ENCODE peak calls at places on chromosomes 16 and 17, in four cellular contexts. D, Q, M and L are unnamed samples.

GRCh38 chr16:64398795-64399194 is 723.1 kb downstream of the CDH11 start:
- DNase-seq in Q (no peak), D (no peak), M (no peak), L (peak)

GRCh38 chr17:46984341-46984740 is 5.3 kb upstream of the RPRML start:
- DNase-seq in Q (no peak), M (no peak), D (no peak), L (no peak)

GRCh38 chr17:60269417-60269816 is 119.6 kb downstream of the CA4 start:
- DNase-seq in M (no peak), D (no peak), Q (no peak), L (no peak)

GRCh38 chr16:89217138-89217387 is 440 bp upstream of the ZNF778 start:
- DNase-seq in M (no peak), D (no peak), Q (no peak), L (no peak)

GRCh38 chr16:85380002-85380395 is 233.1 kb upstream of the GSE1 start:
- DNase-seq in D (no peak), Q (no peak), M (no peak), L (no peak)

GRCh38 chr16:2238396-2239230 is 2.4 kb downstream of the DNASE1L2 start:
- DNase-seq in D (no peak), Q (no peak), M (no peak), L (no peak)

GRCh38 chr17:7559307-7560171 is 989 bp downstream of the TNFSF13 start:
- DNase-seq in Q (no peak), M (no peak), D (no peak), L (no peak)

GRCh38 chr17:47200325-47200663 is 8.9 kb upstream of the MYL4 start:
- DNase-seq in M (no peak), Q (no peak), D (no peak), L (no peak)

GRCh38 chr16:72247821-72248253 is 75.9 kb upstream of the PMFBP1 start:
- DNase-seq in Q (no peak), D (no peak), M (no peak), L (peak)

GRCh38 chr16:19264123-19264673 is 21.3 kb upstream of the CLEC19A start:
- DNase-seq in D (no peak), M (no peak), Q (no peak), L (no peak)

GRCh38 chr16:77888786-77889185 is 100.4 kb downstream of the VAT1L start:
- DNase-seq in Q (no peak), D (no peak), M (no peak), L (peak)

GRCh38 chr16:2292221-2292620 is 24.3 kb upstream of the RNPS1 start:
- DNase-seq in M (no peak), Q (no peak), D (no peak), L (no peak)

GRCh38 chr16:85415196-85415988 is 197.7 kb upstream of the GSE1 start:
- DNase-seq in M (no peak), Q (no peak), D (no peak), L (no peak)

GRCh38 chr17:32739722-32740121 is 137.2 kb downstream of the MYO1D start:
- DNase-seq in Q (no peak), M (no peak), D (no peak), L (no peak)

GRCh38 chr17:8186446-8186786 is 3.6 kb downstream of the BORCS6 start:
- DNase-seq in Q (no peak), D (no peak), M (no peak), L (no peak)

DNA sequence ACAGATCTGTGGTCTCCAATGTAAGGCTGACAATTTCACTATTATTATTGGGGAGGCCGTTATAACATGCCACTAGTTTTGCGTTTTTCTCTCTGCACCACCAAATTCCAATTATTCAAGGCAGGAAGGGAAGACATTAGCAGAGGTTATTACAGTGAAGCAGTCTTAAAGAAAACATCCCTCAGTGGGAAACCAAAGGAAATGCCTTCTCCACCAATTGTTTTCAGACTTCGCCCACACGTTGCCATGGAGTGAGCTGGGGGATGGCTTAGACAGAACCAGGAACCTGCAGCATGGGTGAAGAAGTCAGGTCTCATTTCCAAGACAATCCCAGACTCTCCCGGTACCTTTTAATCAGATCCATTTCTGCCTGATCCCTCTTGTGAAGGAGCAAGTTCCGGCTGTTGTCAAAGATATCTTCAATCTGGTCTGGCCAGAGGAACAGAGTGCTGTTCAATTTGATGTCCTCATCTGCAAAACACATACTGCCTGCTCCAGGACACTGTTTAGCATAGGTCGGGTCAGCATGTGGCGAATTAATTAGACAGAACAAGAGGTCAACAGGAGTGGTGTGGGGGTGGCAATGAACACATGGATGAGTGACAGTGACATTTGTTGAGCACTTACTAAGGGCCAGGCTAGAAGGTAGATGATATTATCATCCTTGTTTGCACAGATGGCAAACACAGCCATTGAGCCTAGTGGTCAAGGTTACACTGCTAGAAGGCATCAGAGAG is 46.4 kb downstream of the DNAH3 start:
- DNase-seq in D (no peak), Q (no peak), M (no peak), L (peak)
- TF ChIP-seq RFX5 in D (no peak), Q (no peak), M (no peak), L (no peak)

DNA sequence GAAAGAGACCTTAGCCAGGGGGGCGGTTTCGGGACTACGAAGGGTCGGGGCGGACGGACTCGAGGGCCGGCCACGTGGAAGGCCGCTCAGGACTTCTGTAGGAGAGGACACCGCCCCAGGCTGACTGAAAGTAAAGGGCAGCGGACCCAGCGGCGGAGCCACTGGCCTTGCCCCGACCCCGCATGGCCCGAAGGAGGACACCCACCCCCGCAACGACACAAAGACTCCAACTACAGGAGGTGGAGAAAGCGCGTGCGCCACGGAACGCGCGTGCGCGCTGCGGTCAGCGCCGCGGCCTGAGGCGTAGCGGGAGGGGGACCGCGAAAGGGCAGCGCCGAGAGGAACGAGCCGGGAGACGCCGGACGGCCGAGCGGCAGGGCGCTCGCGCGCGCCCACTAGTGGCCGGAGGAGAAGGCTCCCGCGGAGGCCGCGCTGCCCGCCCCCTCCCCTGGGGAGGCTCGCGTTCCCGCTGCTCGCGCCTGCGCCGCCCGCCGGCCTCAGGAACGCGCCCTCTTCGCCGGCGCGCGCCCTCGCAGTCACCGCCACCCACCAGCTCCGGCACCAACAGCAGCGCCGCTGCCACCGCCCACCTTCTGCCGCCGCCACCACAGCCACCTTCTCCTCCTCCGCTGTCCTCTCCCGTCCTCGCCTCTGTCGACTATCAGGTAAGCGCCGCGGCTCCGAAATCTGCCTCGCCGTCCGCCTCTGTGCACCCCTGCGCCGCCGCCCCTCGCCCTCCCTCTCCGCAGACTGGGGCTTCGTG is at the start of gene MAPT:
- DNase-seq in M (peak), Q (peak), D (peak), L (peak)
- TF ChIP-seq POLR2A in M (no peak), Q (peak), D (peak), L (no peak)

DNA sequence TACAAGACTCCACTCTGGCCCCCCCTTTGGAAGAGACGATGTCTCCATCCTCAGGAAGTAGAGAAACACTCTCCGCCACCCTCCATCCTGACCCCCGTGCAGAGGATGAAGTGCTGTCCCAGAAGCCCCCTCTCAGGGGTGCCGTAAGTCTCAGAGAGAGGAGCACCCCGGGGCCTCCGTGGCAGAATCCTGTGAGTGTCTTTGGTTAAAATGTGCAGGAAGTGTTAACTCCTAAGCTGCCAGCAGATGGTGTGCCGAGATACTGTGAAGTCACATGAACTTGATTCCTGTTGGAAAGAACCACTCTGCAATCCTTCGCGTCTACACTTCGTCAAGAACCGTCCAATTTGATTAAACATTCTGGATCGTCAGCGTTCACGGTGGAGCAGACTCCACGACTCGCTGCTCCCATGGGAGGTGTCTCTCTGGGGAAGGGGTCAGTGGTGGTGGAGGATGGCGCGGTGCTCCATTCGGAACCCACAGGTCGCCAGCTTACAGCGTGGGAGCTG is 5.6 kb downstream of the BANP start:
- DNase-seq in D (peak), M (peak), Q (peak), L (peak)
- TF ChIP-seq MAZ in D (no peak), M (no peak), Q (no peak), L (no peak)

GRCh38 chr17:64443086-64443760 is 5.7 kb upstream of the MILR1 start:
- DNase-seq in D (peak), Q (no peak), M (no peak), L (no peak)

GRCh38 chr17:64449545-64449944 is 630 bp downstream of the MILR1 start:
- DNase-seq in M (peak), Q (no peak), D (no peak), L (no peak)

GRCh38 chr17:64447526-64447925 is 1.4 kb upstream of the MILR1 start:
- DNase-seq in M (no peak), D (no peak), Q (no peak), L (no peak)

DNA sequence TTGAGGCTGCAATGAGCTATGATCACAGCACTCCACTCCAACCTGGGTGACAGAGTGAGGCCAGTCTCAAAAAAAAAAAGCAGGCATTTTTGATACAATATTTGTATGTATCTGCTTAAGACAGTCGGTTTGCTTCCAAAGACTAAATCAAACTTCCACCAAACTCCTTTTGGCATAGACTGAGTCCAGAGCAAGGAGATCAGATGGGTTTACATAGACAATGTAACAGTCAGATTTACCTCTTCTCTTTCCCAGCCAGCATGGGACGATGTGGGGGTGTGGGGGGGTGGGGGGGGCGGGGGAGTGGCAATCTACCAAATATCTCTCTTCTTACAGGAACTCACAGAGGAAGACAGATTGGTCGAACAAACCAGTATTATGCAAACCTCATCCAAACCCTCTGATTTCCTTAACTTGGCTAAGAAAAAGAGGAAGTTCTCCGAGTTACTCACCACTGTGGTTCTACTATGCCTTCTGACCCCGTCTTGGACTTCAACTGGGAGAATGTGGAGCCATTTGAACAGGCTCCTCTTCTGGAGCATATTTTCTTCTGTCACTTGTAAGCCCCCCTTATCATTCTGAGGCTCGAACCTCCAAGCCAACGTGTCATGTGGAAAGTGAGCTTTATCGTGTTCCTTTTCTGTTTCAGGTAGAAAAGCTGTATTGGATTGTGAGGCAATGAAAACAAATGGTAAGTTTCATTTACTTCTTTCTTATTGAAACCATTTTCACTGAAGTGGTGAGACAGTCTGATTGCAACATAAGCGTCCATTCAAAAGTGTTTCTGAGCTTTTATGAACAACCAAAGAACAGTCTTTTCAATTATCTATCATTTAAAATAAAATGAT is at the start of gene MILR1:
- DNase-seq in D (peak), Q (no peak), M (peak), L (peak)
- TF ChIP-seq RFX5 in D (no peak), Q (no peak), M (no peak), L (no peak)

DNA sequence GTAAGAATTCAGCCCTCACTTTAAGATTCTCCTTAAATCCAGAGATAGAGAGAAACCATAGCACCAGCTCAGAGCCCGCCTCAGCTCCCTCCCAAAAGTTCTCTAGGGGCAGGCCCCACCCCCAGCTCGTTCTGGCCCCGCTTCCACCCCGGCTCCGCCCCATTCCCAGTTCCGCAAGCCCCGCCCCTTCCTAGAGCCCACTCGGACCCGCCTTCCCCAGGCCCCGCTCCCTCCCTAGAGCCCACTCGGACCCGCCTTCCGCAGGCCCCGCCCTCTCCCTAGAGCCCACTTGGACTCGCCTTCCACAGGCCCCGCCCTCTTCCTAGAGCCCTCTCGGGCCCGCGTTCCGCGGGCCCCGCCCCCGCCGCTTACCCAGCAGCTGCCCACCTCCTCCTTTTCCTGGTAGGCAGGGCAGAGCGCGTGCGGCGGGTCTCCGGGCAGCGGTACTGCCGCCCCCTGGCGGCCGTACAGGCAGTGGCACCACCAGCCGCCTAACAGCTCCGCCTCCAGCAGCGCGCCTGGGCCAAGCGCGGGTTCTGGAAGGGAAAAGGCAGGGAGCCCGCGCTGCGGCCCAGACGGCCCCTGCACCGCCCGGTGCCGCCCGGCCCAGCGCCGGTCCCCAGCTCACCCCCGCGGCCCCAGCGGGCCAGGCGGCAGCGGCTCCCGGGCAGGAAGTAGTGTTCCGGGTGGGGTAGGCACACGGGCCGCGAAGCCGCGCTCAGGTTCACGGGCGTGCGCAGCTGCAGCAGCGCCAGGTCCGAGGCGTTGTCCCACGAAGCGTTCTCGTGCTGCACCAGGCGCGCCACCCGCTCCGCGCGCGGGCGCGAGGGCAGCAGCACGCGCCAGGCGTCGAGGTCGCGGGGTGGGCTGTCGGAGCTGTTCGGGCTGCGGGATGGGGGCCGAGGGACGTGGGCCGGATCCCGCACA is 6.8 kb upstream of the PRSS8 start:
- DNase-seq in Q (peak), D (peak), M (peak), L (peak)
- TF ChIP-seq POLR2A in Q (no peak), D (peak), M (peak), L (peak)

DNA sequence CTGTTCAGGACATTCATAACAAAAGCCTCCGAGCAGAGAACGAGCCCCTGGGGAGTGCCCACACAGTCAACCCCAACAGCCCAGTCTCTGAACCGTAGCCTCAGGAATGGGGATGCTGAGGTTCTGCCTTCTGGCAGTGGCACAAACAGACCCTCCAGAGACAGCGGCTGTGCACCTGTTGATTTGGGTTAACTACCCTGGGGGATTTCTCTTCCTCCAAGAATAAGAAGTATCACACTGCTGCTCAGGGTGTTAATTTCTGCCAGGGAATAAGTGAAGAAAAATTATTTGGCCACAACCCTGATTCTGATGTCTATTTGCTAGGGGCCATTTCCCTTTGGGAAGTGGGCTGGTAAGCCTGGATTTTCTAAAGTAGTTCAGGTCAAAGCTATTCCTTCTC is 51.0 kb upstream of the PIRT start:
- DNase-seq in Q (no peak), D (no peak), M (no peak), L (no peak)
- TF ChIP-seq MAZ in Q (no peak), D (no peak), M (no peak), L (no peak)

DNA sequence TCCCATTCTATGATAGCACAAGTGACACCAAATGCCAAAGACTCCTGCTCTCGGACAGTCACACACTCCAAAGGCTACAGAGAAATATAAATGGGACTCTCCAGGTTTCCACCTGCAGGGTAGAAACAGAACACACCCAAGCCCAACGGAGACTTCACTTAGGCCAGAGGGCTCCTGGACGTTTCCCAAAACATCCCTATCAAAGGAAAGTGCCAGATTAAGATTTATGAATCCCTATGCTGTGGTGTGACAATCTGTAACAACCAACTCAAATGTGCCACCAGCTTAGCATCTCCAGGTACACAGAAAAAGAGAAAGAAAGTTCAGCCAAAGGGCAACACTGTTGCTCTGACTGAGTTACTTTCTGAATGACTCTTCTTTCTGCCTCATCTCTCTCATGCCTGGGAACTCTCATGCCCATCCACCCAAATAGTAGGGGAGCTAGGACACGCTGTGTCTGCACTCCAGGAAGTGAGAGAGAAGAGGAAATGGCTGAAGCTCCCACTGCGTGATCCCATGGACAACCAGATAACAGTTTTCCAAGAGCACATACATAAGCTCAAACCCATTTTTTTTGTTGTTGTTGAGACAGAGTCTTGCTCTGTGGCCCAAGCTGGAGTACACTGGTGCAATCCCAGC is 49.7 kb downstream of the SMG6 start:
- DNase-seq in Q (no peak), M (no peak), D (no peak), L (no peak)
- TF ChIP-seq RFX5 in Q (no peak), M (no peak), D (no peak), L (no peak)

DNA sequence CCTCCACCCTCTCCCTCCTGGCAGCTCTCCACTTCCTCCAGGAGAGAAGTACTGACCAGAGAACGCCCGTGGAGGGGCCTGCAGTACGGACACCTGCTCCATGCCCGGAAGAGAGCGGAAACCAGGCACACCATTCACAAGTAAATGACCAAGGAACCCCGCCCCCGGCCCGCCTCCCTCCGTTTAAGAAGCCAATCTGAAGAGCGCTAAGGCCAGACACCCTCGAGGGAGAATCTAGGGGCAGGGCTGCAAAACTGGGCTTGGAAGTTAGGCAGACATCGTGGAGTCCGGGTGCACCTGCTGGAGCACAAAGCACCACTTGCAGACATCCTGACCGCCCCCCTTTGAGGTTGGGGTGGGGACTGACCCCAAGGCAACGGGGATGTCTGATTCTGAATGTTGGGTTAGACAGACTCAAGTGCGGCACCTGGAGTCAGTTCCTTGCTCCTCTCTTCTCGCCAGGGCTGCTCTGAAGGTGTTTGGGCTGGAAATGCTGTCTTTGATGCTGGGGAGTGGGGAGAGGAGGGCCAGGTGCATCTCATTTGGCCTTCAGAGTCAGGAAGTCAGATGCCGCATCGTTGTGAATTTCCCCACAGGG is 964 bp upstream of the FAAP100 start:
- DNase-seq in M (peak), Q (peak), D (peak), L (peak)
- TF ChIP-seq POLR2A in M (peak), Q (peak), D (peak), L (peak)

GRCh38 chr17:54948380-54948779 is 20.1 kb downstream of the COX11 start:
- DNase-seq in M (peak), Q (peak), D (peak), L (peak)
- TF ChIP-seq MAZ in M (no peak), Q (no peak), D (no peak), L (peak)